ENCODE peak calls at places on chromosomes 12 and 14, in seven cellular contexts. X is effector memory CD4-positive, alpha-beta T cell; E is stimulated activated CD8-positive, alpha-beta memory T cell treated with anti-CD3 and anti-CD28 coated beads, Interleukin-7, amount 100 ng/mL, for 1 hour; Q is A673; V is sciatic nerve; A is GM20000; U is cardiac muscle cell. Z is an unnamed sample.

GRCh38 chr12:3032770-3033537 is 44.2 kb upstream of the TSPAN9 start:
- DNase-seq in Q (no peak), A (no peak), X (no peak), V (no peak), U (no peak), E (no peak), Z (no peak)

GRCh38 chr14:101224356-101225115 is 321.0 kb upstream of the RTL1 start:
- DNase-seq in Q (peak), A (no peak), V (peak), X (no peak), U (no peak), E (no peak), Z (no peak)

GRCh38 chr12:67648306-67649164 is at the start of gene DYRK2:
- DNase-seq in A (peak), U (peak), Q (peak), E (peak), X (peak), V (peak), Z (peak)

GRCh38 chr12:14960548-14961465 is 594 bp downstream of the ARHGDIB start:
- DNase-seq in V (no peak), U (peak), X (peak), Q (peak), E (no peak), A (peak), Z (peak)

GRCh38 chr12:42981379-42981778 is 391.8 kb upstream of the PRICKLE1 start:
- DNase-seq in E (no peak), X (no peak), Q (no peak), A (no peak), V (no peak), U (no peak), Z (no peak)

GRCh38 chr12:118418385-118419057 is 42.2 kb downstream of the SUDS3 start:
- DNase-seq in U (no peak), A (no peak), V (no peak), X (no peak), E (no peak), Q (no peak), Z (no peak)

GRCh38 chr12:124160102-124160501 is 134.8 kb upstream of the RFLNA start:
- DNase-seq in X (no peak), Q (no peak), A (no peak), E (no peak), V (no peak), U (peak), Z (no peak)

GRCh38 chr12:6652391-6652790 is 5.2 kb upstream of the ACRBP start:
- DNase-seq in U (no peak), A (no peak), Q (no peak), V (no peak), X (no peak), E (no peak), Z (no peak)

GRCh38 chr12:79055926-79056674 is 191.5 kb downstream of the SYT1 start:
- DNase-seq in U (peak), V (no peak), X (no peak), E (no peak), A (no peak), Q (peak), Z (no peak)

GRCh38 chr12:113935459-113935858 is 30.7 kb downstream of the RBM19 start:
- DNase-seq in Q (no peak), X (no peak), A (no peak), U (peak), V (no peak), E (no peak), Z (no peak)

GRCh38 chr12:58608711-58609110 is 311.6 kb downstream of the LRIG3 start:
- DNase-seq in V (no peak), A (no peak), Q (no peak), E (no peak), U (peak), X (no peak), Z (no peak)

GRCh38 chr12:71134405-71134804 is 23.4 kb downstream of the TSPAN8 start:
- DNase-seq in Q (no peak), X (no peak), E (no peak), A (no peak), U (peak), V (no peak), Z (no peak)

Z was measured in Karpas-422.